ENCODE peak calls at places on chromosomes 5 and 9, in six cellular contexts. A is T-cell, I is uterus, N is testis, L is psoas muscle, E is NCI-H524 treated with DMSO at 0.1 percent for 48 hours. R is an unnamed sample.

GRCh38 chr5:77308154-77308960 is 97.9 kb downstream of the PDE8B start:
- DNase-seq in L (no peak), I (no peak), E (no peak), N (no peak), A (no peak), R (no peak)

GRCh38 chr9:95125652-95126051 is 191.9 kb downstream of the FANCC start:
- DNase-seq in L (no peak), E (no peak), I (peak), N (no peak), A (no peak), R (no peak)

GRCh38 chr5:178069909-178070308 is 43.4 kb upstream of the N4BP3 start:
- DNase-seq in L (no peak), N (peak), E (no peak), I (no peak), A (peak), R (no peak)

GRCh38 chr9:98851730-98852462 is 44.4 kb downstream of the GALNT12 start:
- DNase-seq in E (no peak), I (no peak), N (no peak), A (no peak), L (no peak), R (no peak)

GRCh38 chr9:108511200-108511756 is 344.5 kb downstream of the ACTL7B start:
- DNase-seq in I (no peak), A (no peak), E (no peak), N (no peak), L (no peak), R (no peak)

GRCh38 chr5:34552129-34552528 is 104.0 kb upstream of the RAI14 start:
- DNase-seq in L (no peak), N (no peak), E (no peak), A (no peak), I (peak), R (no peak)

GRCh38 chr5:151038292-151038745 is 17.9 kb downstream of the GPX3 start:
- DNase-seq in L (no peak), A (no peak), I (no peak), N (no peak), E (no peak), R (no peak)

GRCh38 chr5:102807878-102808502 is 52.9 kb downstream of the PAM start:
- DNase-seq in I (no peak), N (no peak), A (no peak), L (no peak), E (peak), R (no peak)

GRCh38 chr5:15885156-15885555 is 294.4 kb downstream of the MARCHF11 start:
- DNase-seq in N (no peak), A (no peak), L (no peak), E (no peak), I (no peak), R (no peak)

GRCh38 chr9:113851860-113852259 is 24.2 kb upstream of the ZNF618 start:
- DNase-seq in I (no peak), N (no peak), E (no peak), A (no peak), L (no peak), R (no peak)

GRCh38 chr5:17737087-17737486 is 102.8 kb downstream of the TAF11L14 start:
- DNase-seq in I (no peak), L (no peak), A (no peak), N (no peak), E (no peak), R (no peak)

GRCh38 chr5:75951158-75951557 is 132.0 kb upstream of the SV2C start:
- DNase-seq in A (no peak), E (no peak), L (no peak), N (no peak), I (no peak), R (no peak)

GRCh38 chr5:159448-160172 is 31.7 kb upstream of the LRRC14B start:
- DNase-seq in N (peak), E (no peak), I (no peak), L (no peak), A (no peak), R (no peak)

GRCh38 chr5:109959652-109960051 is 269.9 kb downstream of the MAN2A1 start:
- DNase-seq in A (no peak), I (no peak), L (no peak), N (no peak), E (no peak), R (no peak)

GRCh38 chr9:17064558-17064957 is 70.3 kb upstream of the CNTLN start:
- DNase-seq in L (no peak), E (no peak), A (no peak), N (no peak), I (no peak), R (no peak)

GRCh38 chr5:172683696-172684464 is 42.8 kb downstream of the NEURL1B start:
- DNase-seq in I (no peak), N (peak), L (peak), A (peak), E (no peak), R (no peak)

GRCh38 chr9:120439147-120439546 is 140.8 kb downstream of the CDK5RAP2 start:
- DNase-seq in I (no peak), E (no peak), L (no peak), N (no peak), A (no peak), R (no peak)

GRCh38 chr9:92989561-92989960 is 42.2 kb downstream of the FGD3 start:
- DNase-seq in A (no peak), L (no peak), N (no peak), I (no peak), E (no peak), R (no peak)

GRCh38 chr9:137326436-137327060 is 24.5 kb upstream of the NRARP start:
- DNase-seq in I (no peak), A (no peak), L (no peak), N (peak), E (no peak), R (no peak)

GRCh38 chr5:74766348-74766886 is 500 bp downstream of the GFM2 start:
- DNase-seq in A (peak), N (no peak), E (no peak), I (no peak), L (no peak), R (no peak)

GRCh38 chr9:98518556-98518955 is 190.2 kb downstream of the GABBR2 start:
- DNase-seq in E (no peak), A (no peak), L (no peak), N (no peak), I (no peak), R (no peak)

GRCh38 chr5:141199359-141200235 is at the start of gene PCDHB11:
- DNase-seq in N (no peak), I (no peak), A (no peak), E (no peak), L (no peak), R (no peak)

GRCh38 chr9:81664638-81665513 is 24.5 kb downstream of the TLE1 start:
- DNase-seq in A (no peak), E (no peak), N (no peak), I (no peak), L (no peak), R (no peak)

GRCh38 chr5:108919591-108920326 is 172.1 kb downstream of the FER start:
- DNase-seq in E (no peak), A (no peak), I (no peak), L (no peak), N (no peak), R (no peak)

GRCh38 chr9:113682297-113682771 is 193.8 kb upstream of the ZNF618 start:
- DNase-seq in I (peak), E (no peak), L (peak), N (peak), A (peak), R (peak)

GRCh38 chr5:166517976-166518375 is 1773.5 kb upstream of the WWC1 start:
- DNase-seq in I (no peak), A (no peak), E (no peak), N (no peak), L (no peak), R (no peak)

GRCh38 chr9:130930132-130930803 is 8.8 kb downstream of the FIBCD1 start:
- DNase-seq in E (no peak), A (no peak), I (no peak), N (no peak), L (no peak), R (no peak)

GRCh38 chr5:170471551-170472212 is 32.1 kb upstream of the KCNIP1 start:
- DNase-seq in A (no peak), N (no peak), I (no peak), L (no peak), E (no peak), R (peak)

GRCh38 chr9:38278931-38279532 is 113.5 kb upstream of the ALDH1B1 start:
- DNase-seq in A (no peak), E (no peak), I (no peak), N (no peak), L (no peak), R (peak)

GRCh38 chr5:12392246-12392645 is 488.0 kb upstream of the CTNND2 start:
- DNase-seq in A (no peak), L (no peak), I (no peak), E (no peak), N (no peak), R (no peak)

GRCh38 chr9:98135558-98135934 is 16.5 kb upstream of the TRIM14 start:
- DNase-seq in L (no peak), A (no peak), E (no peak), N (no peak), I (no peak), R (no peak)

GRCh38 chr9:113355197-113355596 is 5.9 kb downstream of the BSPRY start:
- DNase-seq in L (no peak), E (no peak), N (no peak), I (no peak), A (no peak), R (no peak)

GRCh38 chr5:53406630-53407316 is 73.7 kb upstream of the FST start:
- DNase-seq in A (no peak), L (no peak), N (no peak), E (no peak), I (no peak), R (no peak)